ENCODE peak calls at places on chromosomes 3 and 15, in nine cellular contexts. A is stimulated activated CD8-positive, alpha-beta memory T cell treated with anti-CD3 and anti-CD28 coated beads, Interleukin-4, amount 100 ng/mL, for 24 hours; T is right cardiac atrium; J is endodermal cell; G is AG09319; O is transverse colon; S is stimulated activated CD4-positive, alpha-beta T cell treated with anti-CD3 and anti-CD28 coated beads, Interleukin-12 subunit alpha, Interleukin-12 subunit beta, amount 100 ng/mL, for 4 hours; X is cardiac muscle cell; C is aorta. R is an unnamed sample.

GRCh38 chr15:83200162-83200561 is 7.5 kb downstream of the HDGFL3 start:
- DNase-seq in O (no peak), J (no peak), T (no peak), X (no peak), A (no peak), G (no peak), C (no peak), S (no peak), R (no peak)

GRCh38 chr3:121748638-121749275 is 784 bp downstream of the GOLGB1 start:
- DNase-seq in O (peak), X (peak), J (no peak), G (no peak), T (no peak), C (peak), A (no peak), S (no peak), R (no peak)

GRCh38 chr3:127158614-127159221 is 34.2 kb upstream of the PRR23E start:
- DNase-seq in J (peak), C (no peak), A (no peak), O (no peak), G (no peak), T (no peak), X (peak), S (no peak), R (no peak)

GRCh38 chr3:64072111-64072510 is 48.8 kb upstream of the PSMD6 start:
- DNase-seq in T (no peak), A (no peak), O (no peak), C (no peak), G (no peak), X (no peak), S (no peak), J (no peak), R (no peak)

GRCh38 chr15:90463381-90463780 is 66.3 kb upstream of the CRTC3 start:
- DNase-seq in C (no peak), A (no peak), O (no peak), S (no peak), J (no peak), G (no peak), T (no peak), X (no peak), R (peak)

GRCh38 chr3:5304789-5305680 is 117.5 kb downstream of the EDEM1 start:
- DNase-seq in T (peak), S (peak), C (no peak), J (peak), G (peak), A (peak), O (peak), X (peak), R (no peak)

GRCh38 chr3:42204867-42205599 is 61.0 kb downstream of the CCK start:
- DNase-seq in S (no peak), O (no peak), X (no peak), G (no peak), C (no peak), A (no peak), T (no peak), J (no peak), R (no peak)

GRCh38 chr3:25889132-25889917 is 99.4 kb downstream of the OXSM start:
- DNase-seq in A (no peak), G (no peak), C (no peak), X (no peak), T (no peak), O (no peak), S (no peak), J (peak), R (no peak)

GRCh38 chr3:187293514-187293870 is 2.0 kb upstream of the MASP1 start:
- DNase-seq in A (no peak), S (no peak), T (no peak), G (no peak), O (no peak), C (no peak), X (no peak), J (no peak), R (peak)

GRCh38 chr3:42192334-42193200 is 73.4 kb downstream of the CCK start:
- DNase-seq in A (no peak), X (no peak), J (no peak), T (no peak), O (no peak), S (no peak), C (no peak), G (no peak), R (no peak)

GRCh38 chr3:196163687-196164493 is 47.3 kb downstream of the ZDHHC19 start:
- DNase-seq in X (peak), A (no peak), J (peak), C (peak), O (peak), T (peak), G (no peak), S (no peak), R (no peak)

GRCh38 chr3:197407526-197407925 is 109.1 kb upstream of the DLG1 start:
- DNase-seq in C (no peak), J (no peak), T (no peak), X (no peak), G (no peak), A (no peak), S (no peak), O (no peak), R (no peak)

GRCh38 chr15:68032672-68033071 is 21.4 kb upstream of the PIAS1 start:
- DNase-seq in S (no peak), J (no peak), C (no peak), X (no peak), A (no peak), G (no peak), O (no peak), T (no peak), R (no peak)

GRCh38 chr3:124558898-124559649 is 171.2 kb upstream of the UMPS start:
- DNase-seq in J (peak), X (peak), A (no peak), G (peak), T (peak), C (peak), S (no peak), O (peak), R (peak)

GRCh38 chr3:61358364-61358763 is 107.1 kb upstream of the FHIT start:
- DNase-seq in C (peak), A (no peak), G (no peak), X (peak), S (no peak), O (peak), T (peak), J (no peak), R (no peak)

GRCh38 chr3:112605285-112605684 is 35.7 kb downstream of the CCDC80 start:
- DNase-seq in A (no peak), X (no peak), J (no peak), G (peak), C (no peak), O (no peak), S (no peak), T (no peak), R (peak)

GRCh38 chr3:53949541-53949940 is 57.9 kb upstream of the SELENOK start:
- DNase-seq in X (no peak), T (no peak), A (no peak), J (no peak), G (no peak), C (no peak), S (no peak), O (no peak), R (no peak)

GRCh38 chr3:33132019-33132360 is 18.2 kb downstream of the CRTAP start:
- DNase-seq in X (no peak), O (no peak), A (no peak), C (no peak), G (no peak), S (no peak), T (no peak), J (no peak), R (no peak)

GRCh38 chr3:122609798-122610559 is 32.5 kb downstream of the PARP15 start:
- DNase-seq in C (no peak), X (no peak), J (no peak), A (no peak), G (peak), O (no peak), T (no peak), S (no peak), R (peak)

GRCh38 chr3:88076712-88077111 is 17.7 kb downstream of the ZNF654 start:
- DNase-seq in A (no peak), S (no peak), O (no peak), T (no peak), C (no peak), J (no peak), G (no peak), X (no peak), R (no peak)

GRCh38 chr3:162022931-162023330 is 526.3 kb downstream of the OTOL1 start:
- DNase-seq in T (no peak), O (no peak), J (no peak), A (no peak), S (no peak), C (no peak), X (no peak), G (no peak), R (no peak)

GRCh38 chr3:4322635-4323034 is 19.5 kb downstream of the SETMAR start:
- DNase-seq in C (no peak), O (no peak), T (no peak), S (no peak), G (peak), J (no peak), A (no peak), X (no peak), R (peak)

GRCh38 chr15:72271895-72272212 is 500 bp downstream of the PARP6 start:
- DNase-seq in S (no peak), C (no peak), T (no peak), J (peak), O (no peak), A (no peak), G (no peak), X (peak), R (no peak)

GRCh38 chr3:53169045-53169831 is 8.2 kb downstream of the PRKCD start:
- DNase-seq in A (no peak), X (no peak), S (no peak), J (peak), T (no peak), C (no peak), O (no peak), G (no peak), R (no peak)

GRCh38 chr15:68930268-68931022 is at the start of gene SPESP1:
- DNase-seq in T (peak), A (peak), S (peak), X (no peak), G (peak), O (peak), J (no peak), C (peak), R (peak)

GRCh38 chr15:38823272-38823671 is 258.7 kb upstream of the RASGRP1 start:
- DNase-seq in X (no peak), J (no peak), O (no peak), T (no peak), G (no peak), S (no peak), C (no peak), A (no peak), R (no peak)

GRCh38 chr3:11850003-11850402 is 3.3 kb upstream of the TAMM41 start:
- DNase-seq in X (no peak), S (no peak), J (peak), G (no peak), T (no peak), A (no peak), O (no peak), C (no peak), R (no peak)

GRCh38 chr3:98326036-98326435 is 27.6 kb upstream of the OR5K4 start:
- DNase-seq in T (no peak), G (no peak), X (no peak), J (no peak), S (no peak), O (no peak), A (no peak), C (no peak), R (no peak)

GRCh38 chr15:88218557-88219214 is 37.9 kb downstream of the NTRK3 start:
- DNase-seq in S (no peak), O (no peak), T (no peak), G (no peak), A (no peak), X (no peak), J (no peak), C (peak), R (no peak)

GRCh38 chr15:38941399-38941953 is 376.9 kb upstream of the RASGRP1 start:
- DNase-seq in O (no peak), A (no peak), X (peak), S (no peak), G (no peak), C (no peak), T (peak), J (no peak), R (peak)

GRCh38 chr3:192514754-192515660 is 212.3 kb downstream of the FGF12 start:
- DNase-seq in J (peak), A (no peak), C (peak), X (peak), G (no peak), O (peak), S (peak), T (peak), R (no peak)

GRCh38 chr15:78360958-78361714 is 21.0 kb downstream of the CRABP1 start:
- DNase-seq in J (peak), X (no peak), A (no peak), O (no peak), T (no peak), C (no peak), S (no peak), G (no peak), R (no peak)

R was measured in GM04504.